ENCODE peak calls at places on chromosomes 7 and 10, in ten cellular contexts. X is choroid plexus epithelial cell, C is body of pancreas, K is heart left ventricle, A is PC-9, M is omental fat pad, G is GM10248, P is tibial nerve, D is GM23338, I is NB4. V is an unnamed sample.

GRCh38 chr10:108303149-108303548 is 1138.6 kb upstream of the SORCS1 start:
- DNase-seq in X (no peak), C (no peak), K (no peak), A (no peak), M (no peak), G (no peak), P (no peak), D (no peak), I (no peak), V (no peak)

GRCh38 chr7:99842926-99843325 is 15.1 kb downstream of the CYP3A43 start:
- DNase-seq in X (no peak), C (no peak), K (no peak), A (no peak), M (no peak), G (no peak), P (no peak), D (no peak), I (no peak), V (no peak)

GRCh38 chr10:689433-690226 is at the start of gene DIP2C:
- DNase-seq in X (peak), C (peak), K (peak), A (peak), M (no peak), G (peak), P (peak), D (peak), I (no peak), V (peak)

GRCh38 chr7:37943905-37944736 is 23.7 kb downstream of the EPDR1 start:
- DNase-seq in X (no peak), C (no peak), K (peak), A (no peak), M (no peak), G (peak), P (no peak), D (no peak), I (no peak), V (no peak)

GRCh38 chr10:15324611-15325010 is 46.5 kb downstream of the FAM171A1 start:
- DNase-seq in X (no peak), C (no peak), K (no peak), A (no peak), M (no peak), G (no peak), P (no peak), D (no peak), I (no peak), V (no peak)

GRCh38 chr10:80477813-80478212 is 23.7 kb downstream of the TSPAN14 start:
- DNase-seq in X (peak), C (no peak), K (no peak), A (no peak), M (peak), G (no peak), P (no peak), D (no peak), I (no peak), V (no peak)

GRCh38 chr10:2508971-2509605 is 558.3 kb upstream of the PFKP start:
- DNase-seq in X (peak), C (no peak), K (no peak), A (no peak), M (no peak), G (no peak), P (no peak), D (no peak), I (peak), V (no peak)

GRCh38 chr10:76082956-76083355 is 651.5 kb downstream of the LRMDA start:
- DNase-seq in X (peak), C (no peak), K (no peak), A (no peak), M (no peak), G (no peak), P (no peak), D (peak), I (peak), V (no peak)

GRCh38 chr7:24337180-24337579 is 53.2 kb downstream of the NPY start:
- DNase-seq in X (no peak), C (no peak), K (no peak), A (no peak), M (no peak), G (no peak), P (no peak), D (peak), I (no peak), V (no peak)

GRCh38 chr7:114138587-114138986 is 219.8 kb upstream of the PPP1R3A start:
- DNase-seq in X (no peak), C (no peak), K (no peak), A (no peak), M (no peak), G (no peak), P (no peak), D (no peak), I (no peak), V (no peak)

GRCh38 chr7:114141415-114141814 is 222.6 kb upstream of the PPP1R3A start:
- DNase-seq in X (no peak), C (no peak), K (no peak), A (no peak), M (no peak), G (no peak), P (no peak), D (peak), I (no peak), V (no peak)

DNA sequence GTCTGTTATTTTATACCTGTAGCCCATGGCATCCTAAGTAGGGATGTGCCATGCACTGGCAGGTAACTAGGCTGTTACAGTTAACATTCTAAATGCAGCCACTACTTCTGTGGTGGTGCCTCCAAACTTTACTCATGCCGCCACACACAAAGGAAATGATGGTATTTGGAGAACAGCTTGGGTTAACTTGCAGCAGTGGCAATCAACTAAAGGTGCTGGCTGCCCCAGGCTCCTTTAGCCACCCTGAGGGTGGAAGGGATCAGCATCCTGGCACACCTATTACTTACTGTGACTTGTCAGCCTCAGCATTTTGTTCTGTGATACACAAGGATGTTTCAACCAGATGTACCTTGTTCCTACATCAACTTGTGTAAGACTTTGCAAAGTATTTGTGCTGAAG is 221.8 kb upstream of the PPP1R3A start:
- DNase-seq in X (no peak), C (no peak), K (no peak), A (no peak), M (no peak), G (no peak), P (no peak), D (no peak), I (no peak), V (no peak)
- TF ChIP-seq CTCF in X (no peak), C (no peak), K (no peak), A (no peak), M (no peak), G (no peak), P (no peak), D (no peak), I (no peak), V (no peak)

DNA sequence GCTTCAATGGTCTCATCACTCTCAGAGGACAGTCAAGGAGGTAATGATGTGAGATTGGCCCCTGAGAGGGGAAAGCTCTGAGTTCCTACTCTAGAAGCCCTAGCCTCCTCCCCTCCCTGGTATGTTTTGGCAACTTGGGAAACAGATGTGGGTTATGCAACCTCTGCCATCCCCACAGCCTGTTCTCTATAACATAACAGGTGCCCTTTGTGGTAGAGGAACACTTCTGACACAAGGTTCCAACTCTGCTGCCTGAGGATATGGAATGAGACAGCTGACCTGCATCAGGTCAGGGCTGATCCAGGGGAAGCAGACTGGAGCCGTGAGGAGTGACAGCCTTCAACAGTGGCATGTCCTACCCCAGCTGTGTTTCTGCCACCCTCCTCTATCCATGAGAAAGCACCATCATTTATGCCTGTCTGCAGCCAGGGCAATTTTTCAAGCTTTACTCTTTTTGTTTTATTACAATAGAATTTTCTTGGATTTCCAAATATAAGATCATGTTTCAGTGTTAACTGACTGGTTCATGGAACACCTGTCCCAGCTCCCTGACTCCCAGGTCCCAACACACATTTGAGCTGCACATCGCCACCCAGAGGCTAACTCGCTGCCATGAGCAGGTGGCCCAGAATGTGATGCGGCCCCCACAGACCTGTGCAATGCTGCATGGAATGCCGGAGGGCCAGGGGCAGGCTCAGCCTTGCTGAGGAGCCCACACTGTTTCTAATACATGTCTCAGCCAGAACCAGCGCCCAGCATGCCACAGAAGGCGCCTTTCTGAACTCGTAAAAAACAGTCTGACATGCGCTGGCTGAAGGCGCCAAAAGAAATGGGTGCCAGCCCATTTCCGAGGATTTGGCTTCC is 124.7 kb upstream of the CHST15 start:
- DNase-seq in X (no peak), C (no peak), K (no peak), A (peak), M (no peak), G (no peak), P (no peak), D (peak), I (no peak), V (no peak)
- TF ChIP-seq CTCF in X (peak), C (no peak), K (no peak), A (no peak), M (no peak), G (no peak), P (no peak), D (peak), I (no peak), V (no peak)

GRCh38 chr10:70539471-70539870 is 60.9 kb downstream of the PALD1 start:
- DNase-seq in X (no peak), C (no peak), K (no peak), A (no peak), M (no peak), G (no peak), P (no peak), D (no peak), I (no peak), V (no peak)

GRCh38 chr10:70541738-70542564 is 60.6 kb downstream of the PRF1 start:
- DNase-seq in X (no peak), C (no peak), K (no peak), A (no peak), M (no peak), G (no peak), P (no peak), D (no peak), I (peak), V (no peak)

GRCh38 chr10:70542565-70542938 is 60.0 kb downstream of the PRF1 start:
- DNase-seq in X (peak), C (no peak), K (no peak), A (no peak), M (no peak), G (no peak), P (no peak), D (no peak), I (no peak), V (no peak)

GRCh38 chr10:70540089-70540788 is 61.7 kb downstream of the PALD1 start:
- DNase-seq in X (peak), C (peak), K (peak), A (no peak), M (no peak), G (peak), P (no peak), D (peak), I (peak), V (no peak)

DNA sequence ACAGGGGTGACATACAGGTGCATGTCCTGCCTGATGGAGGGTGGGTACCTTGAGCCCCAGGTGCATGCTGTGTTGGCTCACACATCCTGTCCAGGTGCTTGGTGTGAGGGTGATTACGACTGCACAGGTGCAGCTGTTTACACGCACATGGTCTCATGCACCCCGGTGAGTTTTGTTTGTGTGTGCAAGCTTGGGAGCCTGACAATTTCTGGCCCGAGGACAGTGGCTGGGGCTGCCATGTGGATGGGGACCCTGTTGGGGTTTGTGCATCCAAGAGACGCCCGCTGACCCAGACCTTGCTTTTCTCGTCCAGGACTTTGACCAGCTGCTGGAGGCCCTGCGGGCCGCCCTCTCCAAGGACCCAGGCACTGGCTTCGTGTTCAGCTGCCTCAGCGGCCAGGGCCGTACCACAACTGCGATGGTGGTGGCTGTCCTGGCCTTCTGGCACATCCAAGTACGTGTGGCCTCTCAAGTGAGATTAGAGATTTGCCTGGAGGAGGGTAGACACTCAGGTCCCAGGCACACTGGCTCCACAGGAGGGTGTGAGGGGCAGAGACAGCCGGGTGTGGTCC is 61.7 kb downstream of the PRF1 start:
- DNase-seq in X (no peak), C (no peak), K (no peak), A (no peak), M (no peak), G (no peak), P (no peak), D (no peak), I (no peak), V (no peak)
- TF ChIP-seq CTCF in X (no peak), C (no peak), K (no peak), A (peak), M (no peak), G (no peak), P (no peak), D (no peak), I (no peak), V (no peak)

DNA sequence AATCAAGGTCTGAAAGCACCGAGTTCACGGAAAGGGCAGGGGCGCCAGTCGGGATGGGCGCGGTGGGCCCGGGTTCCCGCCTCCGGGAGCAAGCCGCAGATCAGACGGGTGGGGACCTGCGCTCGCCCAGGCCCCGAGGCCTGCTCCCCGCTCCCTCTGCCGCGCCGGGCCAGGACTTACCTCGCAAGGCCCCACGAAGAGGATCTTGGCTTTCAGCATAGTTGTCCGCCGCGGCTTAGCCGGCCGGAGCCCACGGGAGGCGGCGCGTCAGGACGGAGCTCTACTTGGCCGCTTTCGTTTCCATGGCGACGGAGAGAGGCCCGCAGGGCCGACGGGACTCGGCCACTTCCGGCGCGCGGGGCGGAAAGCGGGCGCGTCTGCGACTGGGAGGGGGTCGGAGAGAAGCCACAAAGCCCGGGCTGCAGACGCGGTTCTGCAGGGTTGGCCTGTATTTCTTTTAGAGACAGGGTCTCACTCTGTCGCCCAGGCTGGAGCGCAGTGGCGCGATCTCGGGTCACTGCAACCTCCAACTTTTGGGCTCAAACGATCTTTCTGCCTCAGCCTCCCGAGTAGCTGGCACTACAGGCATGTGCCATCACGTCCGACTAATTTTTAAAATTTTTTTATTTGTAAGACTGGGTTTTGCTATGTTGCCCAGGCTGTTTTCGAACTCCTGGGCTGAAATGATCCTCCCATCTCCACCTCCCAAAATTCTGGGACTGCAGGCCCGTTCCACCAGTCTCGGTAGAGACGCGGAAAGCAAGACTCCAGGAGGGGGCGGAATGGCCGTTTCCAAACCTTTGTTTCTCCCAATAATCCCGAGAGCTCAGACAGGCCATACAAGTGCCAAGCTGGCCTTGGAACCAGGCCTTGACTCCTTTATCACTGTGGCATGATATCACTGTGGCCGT is at the start of gene IFT22:
- DNase-seq in X (peak), C (peak), K (peak), A (peak), M (peak), G (peak), P (peak), D (peak), I (peak), V (peak)
- TF ChIP-seq CTCF in X (peak), C (no peak), K (peak), A (no peak), M (no peak), G (peak), P (no peak), D (peak), I (no peak), V (peak)

DNA sequence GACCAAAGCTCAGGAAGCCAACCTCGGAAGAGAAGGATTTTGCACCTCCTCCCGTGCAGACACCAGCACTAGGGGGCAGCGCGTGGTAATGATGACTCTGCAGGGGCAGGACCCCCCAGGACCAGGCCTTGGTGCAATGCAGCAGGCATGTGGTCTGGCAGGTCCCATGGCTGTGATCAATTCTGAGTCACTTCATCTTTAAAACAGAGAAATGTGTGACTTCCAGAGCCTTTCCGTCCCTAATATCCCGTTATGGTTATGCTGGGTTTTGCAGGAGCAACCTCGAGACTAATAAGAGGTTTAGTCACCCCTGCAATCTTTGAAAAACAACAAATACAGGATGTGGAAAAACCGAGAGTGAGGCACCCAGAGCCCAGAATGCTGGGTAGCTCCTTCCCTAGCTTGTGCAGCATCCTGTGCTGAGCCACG is 30.2 kb upstream of the GJD4 start:
- DNase-seq in X (peak), C (no peak), K (no peak), A (no peak), M (no peak), G (no peak), P (no peak), D (peak), I (no peak), V (no peak)
- TF ChIP-seq CTCF in X (peak), C (no peak), K (no peak), A (no peak), M (no peak), G (no peak), P (no peak), D (peak), I (peak), V (no peak)

GRCh38 chr7:51220226-51220625 is 96.4 kb downstream of the COBL start:
- DNase-seq in X (no peak), C (no peak), K (no peak), A (no peak), M (no peak), G (no peak), P (no peak), D (no peak), I (no peak), V (peak)

GRCh38 chr7:51217804-51218203 is 98.8 kb downstream of the COBL start:
- DNase-seq in X (no peak), C (no peak), K (no peak), A (no peak), M (no peak), G (no peak), P (no peak), D (no peak), I (no peak), V (no peak)

GRCh38 chr7:51222916-51223315 is 93.7 kb downstream of the COBL start:
- DNase-seq in X (no peak), C (no peak), K (no peak), A (no peak), M (no peak), G (no peak), P (no peak), D (no peak), I (no peak), V (peak)

GRCh38 chr7:51223505-51223904 is 93.1 kb downstream of the COBL start:
- DNase-seq in X (no peak), C (no peak), K (no peak), A (no peak), M (no peak), G (no peak), P (no peak), D (no peak), I (no peak), V (peak)

DNA sequence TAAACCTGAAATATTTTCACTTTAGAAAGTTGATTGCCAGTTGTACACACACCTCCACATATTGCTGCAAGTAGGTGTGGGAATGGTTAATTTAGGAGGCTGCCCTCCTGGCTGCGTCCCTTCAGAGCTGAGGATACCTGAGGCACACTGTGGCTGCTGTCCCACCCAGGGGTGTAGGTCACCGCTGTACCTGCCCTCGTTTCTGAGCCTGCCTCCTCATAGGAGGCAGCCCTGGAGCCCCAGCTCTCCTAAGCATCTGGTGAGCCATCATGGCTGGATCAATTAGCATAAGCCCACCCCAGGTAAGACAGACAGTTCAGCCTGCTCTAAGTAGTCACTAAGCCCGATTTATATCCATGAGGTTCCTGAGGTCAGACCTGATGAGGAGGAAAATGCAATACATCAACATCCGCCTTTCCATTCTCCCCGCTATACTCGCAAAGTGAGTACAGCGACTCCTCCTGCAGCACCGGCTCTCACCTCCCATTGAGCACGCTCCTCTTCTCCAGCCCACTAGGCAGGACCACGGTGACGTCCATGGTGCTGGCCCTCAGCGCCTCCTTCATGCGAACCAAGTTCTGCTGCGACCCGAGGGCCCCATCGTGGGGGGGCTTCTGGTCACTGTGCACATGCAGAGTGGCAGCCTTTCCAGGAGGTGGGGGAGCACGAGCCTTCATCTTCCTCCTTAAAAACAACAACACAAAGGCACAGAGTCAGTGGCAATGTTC is 97.2 kb downstream of the COBL start:
- DNase-seq in X (no peak), C (no peak), K (no peak), A (no peak), M (no peak), G (no peak), P (no peak), D (peak), I (no peak), V (peak)
- TF ChIP-seq CTCF in X (no peak), C (no peak), K (no peak), A (no peak), M (no peak), G (no peak), P (no peak), D (no peak), I (no peak), V (no peak)

V was measured in osteocyte.